ENCODE peak calls at places on chromosomes 11 and 22, in five cellular contexts. Z is HT-29, Q is Calu3, T is HTR-8/SVneo, I is HAP-1. X is an unnamed sample.

GRCh38 chr11:1371026-1371325 is 18.8 kb upstream of the BRSK2 start:
- DNase-seq in Z (no peak), Q (no peak), T (no peak), I (no peak), X (no peak)

GRCh38 chr11:129208863-129209262 is 16.7 kb upstream of the ARHGAP32 start:
- DNase-seq in I (no peak), Q (no peak), T (no peak), Z (no peak), X (no peak)

GRCh38 chr11:63709336-63709735 is 28.0 kb downstream of the RTN3 start:
- DNase-seq in T (no peak), I (no peak), Z (no peak), Q (no peak), X (no peak)

GRCh38 chr22:30869996-30870395 is 98.6 kb downstream of the MORC2 start:
- DNase-seq in I (no peak), Z (no peak), Q (no peak), T (no peak), X (no peak)

GRCh38 chr11:68838572-68838964 is 3.1 kb downstream of the CPT1A start:
- DNase-seq in T (no peak), Z (no peak), I (no peak), Q (peak; percentile 11), X (no peak)

GRCh38 chr22:46087816-46088277 is 62.5 kb upstream of the PPARA start:
- DNase-seq in Z (peak; percentile 77), T (no peak), I (no peak), Q (peak; percentile 73), X (no peak)

GRCh38 chr11:11422291-11423128 is 69.5 kb upstream of the CSNK2A3 start:
- DNase-seq in Z (no peak), I (no peak), T (no peak), Q (no peak), X (no peak)

GRCh38 chr22:20052309-20053250 is 27.5 kb upstream of the DGCR8 start:
- DNase-seq in I (no peak), Z (peak; percentile 86), T (no peak), Q (no peak), X (no peak)

GRCh38 chr11:76872959-76873827 is 12.5 kb downstream of the ACER3 start:
- DNase-seq in Z (no peak), Q (no peak), I (no peak), T (no peak), X (no peak)

GRCh38 chr22:19723990-19724827 is 870 bp downstream of the GP1BB start:
- DNase-seq in Z (no peak), Q (peak; percentile 56), T (no peak), I (peak; percentile 40), X (no peak)

GRCh38 chr11:76162336-76163288 is 43.7 kb downstream of the WNT11 start:
- DNase-seq in Z (no peak), I (no peak), T (no peak), Q (no peak), X (no peak)

GRCh38 chr22:25749420-25750169 is 7.6 kb downstream of the MYO18B start:
- DNase-seq in Z (no peak), Q (no peak), I (no peak), T (no peak), X (no peak)

GRCh38 chr11:68889948-68890446 is 13.6 kb downstream of the MRPL21 start:
- DNase-seq in Q (peak; percentile 12), T (peak; percentile 47), Z (peak; percentile 11), I (no peak), X (no peak)

GRCh38 chr22:49308300-49308699 is 519.4 kb downstream of the BRD1 start:
- DNase-seq in Q (no peak), T (no peak), Z (no peak), I (no peak), X (no peak)

GRCh38 chr11:27485930-27486773 is 13.6 kb upstream of the LGR4 start:
- DNase-seq in I (peak; percentile 78), T (no peak), Q (peak; percentile 62), Z (peak; percentile 95), X (peak; percentile 67)

GRCh38 chr22:40671796-40672360 is 7.4 kb upstream of the MCHR1 start:
- DNase-seq in T (no peak), Z (no peak), I (no peak), Q (no peak), X (no peak)

GRCh38 chr11:123268118-123268517 is 73.1 kb upstream of the CLMP start:
- DNase-seq in Z (no peak), T (no peak), I (no peak), Q (no peak), X (no peak)

X was measured in LoVo.